ENCODE peak calls at places on chromosomes 16 and 17, in four cellular contexts. H is HepG2, R is K562, W is H1. N is an unnamed sample.

GRCh38 chr17:78522031-78522809 is 55.0 kb downstream of the DNAH17 start:
- DNase-seq in H (no peak), R (no peak), W (no peak), N (no peak)

GRCh38 chr16:31869511-31870201 is 4.0 kb upstream of the ZNF267 start:
- DNase-seq in H (no peak), R (no peak), W (no peak), N (no peak)

GRCh38 chr17:39599006-39599664 is 8.6 kb downstream of the NEUROD2 start:
- DNase-seq in H (no peak), R (no peak), W (peak), N (peak)

GRCh38 chr16:22300427-22301071 is 3.3 kb downstream of the POLR3E start:
- DNase-seq in H (peak), R (peak), W (peak), N (peak)

GRCh38 chr17:34458266-34458665 is 95.2 kb upstream of the CCL1 start:
- DNase-seq in H (no peak), R (no peak), W (no peak), N (no peak)

GRCh38 chr17:16512011-16512410 is 20.0 kb upstream of the LRRC75A start:
- DNase-seq in H (no peak), R (no peak), W (no peak), N (no peak)

GRCh38 chr17:7374353-7374752 is 6.5 kb upstream of the TNK1 start:
- DNase-seq in H (no peak), R (no peak), W (no peak), N (no peak)

GRCh38 chr17:31067699-31068184 is 27.0 kb upstream of the NF1 start:
- DNase-seq in H (peak), R (no peak), W (no peak), N (no peak)

GRCh38 chr17:59830007-59830630 is 62.6 kb downstream of the TUBD1 start:
- DNase-seq in H (no peak), R (no peak), W (no peak), N (no peak)

GRCh38 chr17:58320570-58321323 is 7.8 kb downstream of the TSPOAP1 start:
- DNase-seq in H (no peak), R (no peak), W (no peak), N (no peak)

GRCh38 chr17:29379084-29379811 is 10.9 kb upstream of the TAOK1 start:
- DNase-seq in H (no peak), R (no peak), W (no peak), N (no peak)

GRCh38 chr16:66578596-66579531 is at the start of gene CMTM2:
- DNase-seq in H (no peak), R (no peak), W (peak), N (peak)

GRCh38 chr17:80116276-80116922 is 15.0 kb downstream of the GAA start:
- DNase-seq in H (no peak), R (no peak), W (no peak), N (no peak)

GRCh38 chr17:57892820-57893595 is 43.2 kb upstream of the MRPS23 start:
- DNase-seq in H (peak), R (no peak), W (peak), N (peak)

GRCh38 chr16:87550510-87550961 is 51.8 kb upstream of the JPH3 start:
- DNase-seq in H (no peak), R (peak), W (peak), N (peak)

GRCh38 chr16:15967655-15968315 is 18.4 kb downstream of the ABCC1 start:
- DNase-seq in H (no peak), R (no peak), W (no peak), N (no peak)

GRCh38 chr17:72152392-72152727 is 31.5 kb downstream of the SOX9 start:
- DNase-seq in H (no peak), R (no peak), W (no peak), N (no peak)

GRCh38 chr17:19744922-19745757 is 3.0 kb downstream of the ALDH3A1 start:
- DNase-seq in H (no peak), R (peak), W (peak), N (peak)

GRCh38 chr17:68356520-68356919 is 65.2 kb downstream of the ARSG start:
- DNase-seq in H (no peak), R (no peak), W (no peak), N (no peak)

GRCh38 chr16:89019511-89019910 is 42.5 kb upstream of the CBFA2T3 start:
- DNase-seq in H (no peak), R (no peak), W (no peak), N (no peak)

GRCh38 chr17:77722366-77722765 is 236.1 kb upstream of the TNRC6C start:
- DNase-seq in H (no peak), R (no peak), W (peak), N (no peak)

GRCh38 chr16:1972490-1972877 is 631 bp downstream of the TBL3 start:
- DNase-seq in H (no peak), R (no peak), W (no peak), N (no peak)

GRCh38 chr17:35596530-35597233 is 9.6 kb downstream of the AP2B1 start:
- DNase-seq in H (no peak), R (no peak), W (peak), N (peak)

GRCh38 chr16:72073831-72074230 is 10.8 kb downstream of the HPR start:
- DNase-seq in H (no peak), R (no peak), W (no peak), N (no peak)

GRCh38 chr16:66798162-66798561 is 3.2 kb downstream of the TERB1 start:
- DNase-seq in H (no peak), R (no peak), W (no peak), N (no peak)

GRCh38 chr16:68401871-68402747 is 46.2 kb downstream of the SMPD3 start:
- DNase-seq in H (no peak), R (no peak), W (no peak), N (no peak)

GRCh38 chr16:23229714-23230113 is 47.2 kb downstream of the SCNN1G start:
- DNase-seq in H (no peak), R (no peak), W (no peak), N (no peak)

GRCh38 chr17:2400877-2401425 is at the start of gene MNT:
- DNase-seq in H (peak), R (peak), W (peak), N (peak)

GRCh38 chr17:60147553-60148241 is 2.1 kb upstream of the CA4 start:
- DNase-seq in H (no peak), R (no peak), W (no peak), N (no peak)

GRCh38 chr16:27218756-27219155 is 15.4 kb downstream of the KDM8 start:
- DNase-seq in H (no peak), R (no peak), W (no peak), N (no peak)
- TF ChIP-seq ATF2 in H (no peak), R (no peak), W (no peak), N (no peak)

GRCh38 chr16:84107921-84108320 is 8.8 kb downstream of the MBTPS1 start:
- DNase-seq in H (no peak), R (no peak), W (no peak), N (no peak)

GRCh38 chr16:84105286-84105815 is 11.4 kb downstream of the MBTPS1 start:
- DNase-seq in H (no peak), R (no peak), W (no peak), N (no peak)

GRCh38 chr16:84105948-84106740 is 10.6 kb downstream of the MBTPS1 start:
- DNase-seq in H (no peak), R (no peak), W (no peak), N (no peak)

GRCh38 chr16:84104231-84104630 is 12.5 kb downstream of the MBTPS1 start:
- DNase-seq in H (no peak), R (no peak), W (no peak), N (no peak)

GRCh38 chr16:84103678-84104077 is 13.1 kb downstream of the MBTPS1 start:
- DNase-seq in H (no peak), R (no peak), W (no peak), N (no peak)
- TF ChIP-seq ATF2 in H (no peak), R (no peak), W (no peak), N (no peak)

GRCh38 chr17:42985225-42985624 is 4.9 kb downstream of the RUNDC1 start:
- DNase-seq in H (no peak), R (no peak), W (no peak), N (no peak)
- TF ChIP-seq ATF2 in H (no peak), R (no peak), W (no peak), N (no peak)

DNA sequence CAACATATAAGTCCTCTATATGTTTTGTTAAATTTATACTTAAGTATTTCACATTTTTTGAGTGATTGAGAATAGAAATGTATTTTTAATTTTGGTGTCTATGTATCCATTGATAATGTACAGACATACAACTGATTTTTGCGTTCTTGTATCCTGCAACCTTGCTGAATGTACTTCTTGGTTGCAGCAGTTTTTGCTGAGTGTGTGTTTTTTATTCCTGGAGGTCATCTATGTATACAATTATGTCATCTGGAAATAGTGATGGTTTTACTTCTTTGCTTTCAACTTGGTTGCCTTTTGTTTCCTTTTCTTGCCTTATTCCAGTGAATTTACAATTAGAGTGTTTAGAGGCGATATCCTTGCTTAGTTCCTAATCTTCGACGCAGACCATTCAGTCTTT is 67.5 kb upstream of the NETO2 start:
- DNase-seq in H (no peak), R (no peak), W (no peak), N (no peak)
- TF ChIP-seq ATF2 in H (no peak), R (no peak), W (no peak), N (no peak)

GRCh38 chr17:61806941-61807340 is 56.4 kb downstream of the BRIP1 start:
- DNase-seq in H (no peak), R (no peak), W (no peak), N (no peak)

GRCh38 chr17:61803796-61804195 is 59.5 kb downstream of the BRIP1 start:
- DNase-seq in H (no peak), R (no peak), W (no peak), N (no peak)

GRCh38 chr17:61806081-61806828 is 57.1 kb downstream of the BRIP1 start:
- DNase-seq in H (no peak), R (no peak), W (no peak), N (no peak)

GRCh38 chr17:61803216-61803615 is 60.1 kb downstream of the BRIP1 start:
- DNase-seq in H (no peak), R (no peak), W (no peak), N (no peak)

DNA sequence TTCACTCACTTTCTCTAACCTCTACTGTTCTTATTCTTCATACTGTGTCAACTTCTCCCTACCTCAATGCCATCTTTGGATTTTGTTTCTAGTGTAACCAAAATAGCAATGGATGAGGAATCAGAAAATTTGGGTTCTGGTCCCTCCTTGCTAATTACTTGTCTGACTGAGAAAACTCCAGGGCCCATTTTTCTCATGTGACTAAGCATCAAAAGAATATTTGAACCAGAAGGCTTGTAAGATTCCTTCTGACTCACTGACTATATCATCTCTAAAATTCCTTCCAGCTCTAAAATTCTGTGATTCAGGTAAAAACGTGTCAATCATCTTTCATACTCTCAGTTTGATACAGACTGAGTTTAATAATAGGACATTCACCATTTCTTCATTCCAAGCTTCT is 57.9 kb downstream of the BRIP1 start:
- DNase-seq in H (no peak), R (no peak), W (no peak), N (no peak)
- TF ChIP-seq ATF2 in H (no peak), R (no peak), W (no peak), N (no peak)

DNA sequence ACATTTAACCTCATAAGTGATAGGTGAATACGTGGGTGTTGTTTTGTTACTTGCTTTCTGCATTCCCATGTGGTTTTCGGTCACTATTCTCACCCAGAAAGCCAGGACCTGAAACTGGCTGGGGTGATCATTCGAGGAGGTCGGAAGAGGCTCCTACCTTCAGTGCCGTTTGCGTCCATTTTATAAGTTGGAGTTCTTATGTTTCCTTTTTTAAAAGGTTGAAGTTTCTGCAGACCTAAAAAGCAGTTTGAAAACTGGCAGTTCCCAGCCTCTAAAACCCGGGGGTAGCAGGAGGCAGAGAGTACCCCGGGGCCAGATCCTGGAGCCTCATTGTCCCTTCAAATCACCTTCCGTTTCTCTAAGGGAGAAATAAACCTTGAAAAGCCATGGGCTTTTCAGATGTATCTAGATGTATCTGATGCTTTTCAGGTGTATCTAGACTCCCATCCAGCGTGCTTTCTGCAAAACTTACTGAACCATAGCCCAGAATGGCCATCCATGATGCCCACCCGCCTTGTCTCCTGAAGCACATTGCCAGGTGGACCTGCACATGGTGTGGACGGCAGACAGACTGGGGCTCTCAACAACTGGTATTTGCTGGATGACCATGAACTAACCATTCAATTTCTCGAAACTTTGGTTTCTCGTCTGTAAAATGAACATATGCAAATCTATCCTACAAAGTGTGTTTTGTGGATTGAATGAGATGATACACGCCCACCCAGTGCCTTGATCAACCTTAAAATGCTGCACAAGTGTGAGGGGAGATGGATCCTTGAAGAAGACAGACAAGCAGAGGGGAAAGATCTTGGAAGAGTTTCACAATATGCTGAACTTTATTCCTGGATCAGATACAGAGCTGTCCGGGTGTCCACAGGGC is 1.3 kb downstream of the NLRC5 start:
- DNase-seq in H (no peak), R (no peak), W (no peak), N (no peak)
- TF ChIP-seq ATF2 in H (no peak), R (no peak), W (no peak), N (no peak)

GRCh38 chr17:74523308-74523707 is 8.0 kb downstream of the CD300LB start:
- DNase-seq in H (no peak), R (no peak), W (no peak), N (no peak)
- TF ChIP-seq ATF2 in H (no peak), R (no peak), W (no peak), N (no peak)